ENCODE peak calls at places on chromosome 14, in six cellular contexts. V is H1, Z is uterus, C is Peyer's patch, N is GM12892, R is breast epithelium. I is an unnamed sample.

GRCh38 chr14:70237710-70238109 is 49.0 kb upstream of the SLC8A3 start:
- DNase-seq in N (no peak), R (no peak), C (no peak), Z (no peak), V (no peak), I (no peak)

GRCh38 chr14:95840094-95840493 is 36.5 kb upstream of the TUNAR start:
- DNase-seq in R (no peak), Z (no peak), C (no peak), N (no peak), V (peak; percentile 26), I (no peak)

GRCh38 chr14:90807060-90807459 is 9.2 kb downstream of the TTC7B start:
- DNase-seq in C (no peak), N (no peak), R (no peak), V (no peak), Z (no peak), I (no peak)

GRCh38 chr14:53127151-53127550 is 26.0 kb downstream of the DDHD1 start:
- DNase-seq in N (no peak), R (no peak), Z (no peak), C (no peak), V (no peak), I (no peak)

GRCh38 chr14:100323942-100324307 is 786 bp downstream of the SLC25A47 start:
- DNase-seq in Z (no peak), R (no peak), C (no peak), N (no peak), V (no peak), I (no peak)

GRCh38 chr14:68261092-68261842 is 441.7 kb downstream of the RAD51B start:
- DNase-seq in C (no peak), N (no peak), R (no peak), V (no peak), Z (no peak), I (no peak)

GRCh38 chr14:74697543-74697942 is 15.3 kb downstream of the AREL1 start:
- DNase-seq in N (no peak), R (no peak), C (no peak), V (no peak), Z (no peak), I (peak; percentile 9)

GRCh38 chr14:54788701-54789100 is 113.9 kb downstream of the GCH1 start:
- DNase-seq in C (no peak), Z (no peak), R (no peak), V (no peak), N (no peak), I (no peak)

GRCh38 chr14:104677506-104678332 is 11.7 kb upstream of the INF2 start:
- DNase-seq in Z (peak; percentile 76), C (peak; percentile 84), V (peak; percentile 84), R (peak; percentile 52), N (no peak), I (peak; percentile 83)

GRCh38 chr14:75018684-75019083 is 16.0 kb downstream of the EIF2B2 start:
- DNase-seq in R (no peak), Z (no peak), C (peak; percentile 60), N (no peak), V (no peak), I (no peak)

GRCh38 chr14:92317511-92317910 is 5.5 kb upstream of the SLC24A4 start:
- DNase-seq in N (no peak), V (no peak), C (no peak), R (no peak), Z (no peak), I (no peak)

GRCh38 chr14:91315844-91316267 is 71.4 kb upstream of the GPR68 start:
- DNase-seq in N (peak; percentile 79), C (peak; percentile 91), V (no peak), R (no peak), Z (no peak), I (no peak)

GRCh38 chr14:52706286-52706685 is 714 bp upstream of the PSMC6 start:
- DNase-seq in N (no peak), C (no peak), V (no peak), Z (no peak), R (no peak), I (no peak)

GRCh38 chr14:103696466-103697071 is 18.7 kb downstream of the XRCC3 start:
- DNase-seq in R (no peak), C (peak; percentile 44), N (no peak), Z (peak; percentile 69), V (no peak), I (no peak)

GRCh38 chr14:73426877-73427276 is 31.5 kb downstream of the NUMB start:
- DNase-seq in R (no peak), Z (no peak), N (no peak), V (no peak), C (no peak), I (no peak)

GRCh38 chr14:54893151-54893760 is 9.4 kb downstream of the GCH1 start:
- DNase-seq in C (peak; percentile 56), Z (no peak), R (no peak), N (no peak), V (no peak), I (peak; percentile 22)

GRCh38 chr14:81837304-81837703 is 303.7 kb upstream of the SEL1L start:
- DNase-seq in N (no peak), Z (no peak), V (no peak), C (no peak), R (no peak), I (no peak)

GRCh38 chr14:94936411-94936892 is 166.5 kb upstream of the GSC start:
- DNase-seq in N (no peak), R (peak; percentile 55), Z (peak; percentile 60), C (peak; percentile 49), V (no peak), I (no peak)

GRCh38 chr14:79580908-79581307 is 630.4 kb downstream of the DIO2 start:
- DNase-seq in R (no peak), C (no peak), V (no peak), N (no peak), Z (no peak), I (no peak)

GRCh38 chr14:99192823-99193222 is 79.2 kb downstream of the BCL11B start:
- DNase-seq in R (no peak), Z (no peak), V (no peak), C (no peak), N (no peak), I (no peak)

GRCh38 chr14:104787736-104788532 is 7.6 kb downstream of the AKT1 start:
- DNase-seq in N (no peak), C (no peak), Z (no peak), R (no peak), V (no peak), I (no peak)

GRCh38 chr14:94890755-94891154 is 120.8 kb upstream of the GSC start:
- DNase-seq in V (no peak), C (no peak), N (no peak), R (no peak), Z (no peak), I (no peak)

GRCh38 chr14:49997991-49998390 is 105.1 kb downstream of the ARF6 start:
- DNase-seq in Z (no peak), R (no peak), V (no peak), C (no peak), N (no peak), I (no peak)

GRCh38 chr14:49999826-50000214 is 106.9 kb downstream of the ARF6 start:
- DNase-seq in N (no peak), C (no peak), Z (no peak), R (no peak), V (no peak), I (no peak)

GRCh38 chr14:50000215-50001145 is 107.6 kb downstream of the ARF6 start:
- DNase-seq in N (peak; percentile 38), Z (peak; percentile 62), V (peak; percentile 55), R (peak; percentile 78), C (peak; percentile 92), I (no peak)

GRCh38 chr14:50001146-50001998 is 108.5 kb downstream of the ARF6 start:
- DNase-seq in R (peak; percentile 87), V (peak; percentile 61), Z (peak; percentile 44), C (peak; percentile 91), N (peak; percentile 50), I (peak; percentile 36)

GRCh38 chr14:49999216-49999761 is 106.4 kb downstream of the ARF6 start:
- DNase-seq in R (peak; percentile 90), V (no peak), Z (peak; percentile 67), C (peak; percentile 97), N (peak; percentile 65), I (peak; percentile 59)
- TF ChIP-seq POLR2A in R (no peak), V (no peak), Z (no peak), C (peak; percentile 89), N (peak; percentile 89), I (no peak)

DNA sequence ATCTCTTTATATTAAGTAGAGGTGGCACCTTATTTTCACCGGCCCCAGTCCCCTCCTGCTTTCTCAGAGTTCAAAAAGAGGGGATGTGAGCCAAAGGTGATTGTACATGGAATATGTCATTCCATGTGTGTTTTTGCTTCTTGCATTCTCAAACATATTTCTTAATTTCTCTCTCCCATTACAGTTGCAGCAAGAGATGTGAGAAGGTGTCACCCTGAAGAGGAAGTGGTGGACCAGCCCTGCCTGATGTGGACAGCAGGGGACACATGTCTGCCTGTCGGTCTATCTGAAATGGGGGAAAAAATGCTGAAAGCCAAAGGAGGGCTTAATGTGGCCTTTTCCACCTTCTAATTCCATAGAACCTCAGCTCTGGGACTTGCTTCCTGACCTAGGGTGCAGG is 1.9 kb upstream of the FOXN3 start:
- DNase-seq in N (no peak), C (no peak), Z (no peak), V (no peak), R (no peak), I (no peak)
- TF ChIP-seq POLR2A in N (no peak), C (no peak), Z (no peak), V (no peak), R (no peak), I (no peak)

DNA sequence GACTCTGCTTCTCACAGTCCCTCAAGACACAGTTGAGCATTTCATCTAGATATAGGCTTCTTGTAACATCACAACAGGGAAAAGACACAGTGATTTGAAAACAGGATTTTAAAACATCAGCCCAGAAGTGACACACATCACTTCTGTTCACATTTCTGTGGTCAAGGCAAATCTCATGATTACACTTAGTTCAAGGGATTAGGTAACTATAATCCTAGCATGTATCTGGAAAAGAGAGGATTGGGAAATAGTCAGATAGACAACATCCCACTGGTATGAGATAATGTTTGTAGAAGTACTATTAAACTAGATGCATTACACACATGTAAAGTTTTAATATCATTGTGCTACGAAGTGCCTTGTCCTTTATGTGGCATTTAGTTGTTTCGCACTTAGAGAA is 252.6 kb upstream of the PRKD1 start:
- DNase-seq in R (no peak), V (no peak), Z (no peak), C (no peak), N (no peak), I (no peak)
- TF ChIP-seq POLR2A in R (no peak), V (no peak), Z (no peak), C (no peak), N (no peak), I (no peak)

DNA sequence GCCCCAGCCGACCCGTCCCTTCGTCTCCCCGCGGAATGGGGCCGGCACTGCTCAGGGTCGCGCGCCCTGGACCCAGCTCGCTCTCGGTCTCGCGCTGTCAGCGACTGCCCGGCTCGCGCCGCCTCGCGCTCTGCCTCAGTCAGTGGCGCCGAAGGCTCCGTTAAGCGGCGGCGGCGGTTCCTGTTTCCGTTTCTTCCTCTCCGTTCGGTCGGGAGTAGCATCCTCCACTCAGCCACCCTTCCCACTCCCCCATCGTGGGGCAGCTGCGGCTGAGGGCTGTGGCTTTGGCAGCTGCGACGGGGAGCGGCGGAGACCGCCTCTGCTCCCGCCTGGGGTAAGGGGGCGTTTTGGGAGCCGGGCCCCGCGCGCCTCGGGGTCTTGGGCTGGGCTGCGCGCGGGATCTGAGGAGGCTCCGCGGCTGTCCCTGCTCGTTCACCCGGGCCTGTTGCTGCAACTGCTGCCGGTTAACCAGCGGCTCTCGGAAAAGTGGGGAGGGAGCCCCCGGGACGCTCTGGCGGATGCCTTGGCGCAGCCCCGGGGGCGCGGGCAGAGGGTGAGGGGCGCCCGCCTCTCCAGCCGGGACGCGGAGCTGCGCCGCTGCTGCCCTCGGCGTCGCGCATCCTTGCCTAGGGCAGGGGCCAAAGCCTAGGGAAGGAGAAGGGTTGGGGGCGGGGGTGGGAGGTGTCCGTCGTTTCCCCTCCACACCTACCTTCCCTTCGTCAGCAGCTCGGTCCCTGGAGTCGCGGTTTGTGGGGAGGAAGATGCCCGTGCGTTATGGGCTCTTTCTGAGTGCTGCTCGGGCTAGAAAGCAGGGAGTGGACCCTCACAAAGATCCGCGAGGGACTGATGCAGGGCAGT is 580 bp downstream of the FUT8 start:
- DNase-seq in R (no peak), C (peak; percentile 86), N (peak; percentile 14), V (peak; percentile 82), Z (peak; percentile 49), I (no peak)
- TF ChIP-seq POLR2A in R (no peak), C (no peak), N (peak; percentile 27), V (no peak), Z (no peak), I (peak; percentile 23)